ENCODE peak calls at places on chromosomes 2 and 18, in eight cellular contexts. I is Kasumi-1; E is skeletal muscle cell; T is NCI-H1092 treated with DMSO at 0.1 percent for 48 hours; Y is posterior cingulate gyrus; C is effector memory CD8-positive, alpha-beta T cell; M is DND-41; Q is stimulated activated CD8-positive, alpha-beta memory T cell treated with anti-CD3 and anti-CD28 coated beads, Interleukin-15, amount 100 ng/mL, for 4 hours. K is an unnamed sample.

GRCh38 chr2:240589381-240589780 is 2.8 kb downstream of the CAPN10 start:
- DNase-seq in T (no peak), I (no peak), Q (no peak), C (no peak), Y (no peak), M (no peak), E (no peak), K (no peak)

GRCh38 chr2:17813742-17814458 is 2.4 kb upstream of the MSGN1 start:
- DNase-seq in T (no peak), M (peak), Y (peak), I (peak), C (no peak), E (peak), Q (no peak), K (no peak)

GRCh38 chr2:151569167-151569566 is 159.5 kb downstream of the RIF1 start:
- DNase-seq in T (no peak), C (no peak), Y (no peak), Q (no peak), I (no peak), M (no peak), E (no peak), K (no peak)

GRCh38 chr2:58304843-58305242 is 63.7 kb upstream of the FANCL start:
- DNase-seq in C (no peak), Y (no peak), E (no peak), I (no peak), Q (no peak), T (no peak), M (no peak), K (no peak)

GRCh38 chr2:205685314-205686230 is 3.3 kb downstream of the NRP2 start:
- DNase-seq in T (peak), M (no peak), C (no peak), Q (no peak), Y (no peak), I (no peak), E (no peak), K (no peak)

GRCh38 chr2:218802595-218802994 is 20.6 kb downstream of the CYP27A1 start:
- DNase-seq in T (no peak), M (no peak), Y (no peak), Q (no peak), E (no peak), C (no peak), I (no peak), K (peak)

GRCh38 chr2:238083919-238084318 is 16.2 kb upstream of the ESPNL start:
- DNase-seq in T (no peak), E (no peak), Y (no peak), Q (no peak), C (no peak), M (no peak), I (no peak), K (no peak)

GRCh38 chr2:151241224-151241623 is 20.4 kb downstream of the RBM43 start:
- DNase-seq in I (no peak), T (no peak), Y (no peak), E (no peak), C (no peak), M (no peak), Q (no peak), K (no peak)

GRCh38 chr2:226414313-226414712 is 385.3 kb downstream of the IRS1 start:
- DNase-seq in Y (no peak), E (peak), I (no peak), C (no peak), T (no peak), Q (no peak), M (no peak), K (no peak)

GRCh38 chr2:241507430-241508239 is 749 bp downstream of the STK25 start:
- DNase-seq in T (peak), E (no peak), M (no peak), C (peak), I (no peak), Q (peak), Y (no peak), K (peak)

GRCh38 chr2:195837987-195838386 is 181.0 kb downstream of the SLC39A10 start:
- DNase-seq in I (no peak), E (no peak), M (no peak), C (no peak), Y (no peak), Q (no peak), T (no peak), K (no peak)

GRCh38 chr2:217451634-217452033 is 551.2 kb downstream of the TNS1 start:
- DNase-seq in C (no peak), Q (no peak), Y (no peak), I (no peak), T (no peak), E (peak), M (no peak), K (no peak)

GRCh38 chr2:189624648-189625355 is 36.5 kb upstream of the ASNSD1 start:
- DNase-seq in M (no peak), Y (no peak), Q (no peak), C (no peak), T (no peak), E (no peak), I (no peak), K (no peak)

GRCh38 chr2:16190446-16191270 is 250.3 kb downstream of the MYCN start:
- DNase-seq in E (no peak), M (no peak), C (no peak), I (no peak), Q (no peak), T (no peak), Y (no peak), K (no peak)

GRCh38 chr18:14189858-14190257 is 57.6 kb upstream of the ZNF519 start:
- DNase-seq in Q (no peak), E (peak), I (no peak), T (no peak), M (no peak), Y (no peak), C (no peak), K (no peak)

GRCh38 chr2:206353685-206354084 is 79.2 kb downstream of the ZDBF2 start:
- DNase-seq in I (peak), Y (no peak), M (no peak), E (no peak), Q (no peak), T (no peak), C (no peak), K (no peak)

GRCh38 chr2:55973673-55974072 is 50.1 kb upstream of the EFEMP1 start:
- DNase-seq in Q (no peak), E (no peak), T (no peak), C (no peak), I (no peak), M (no peak), Y (no peak), K (no peak)

GRCh38 chr18:41905786-41906527 is 49.1 kb upstream of the PIK3C3 start:
- DNase-seq in I (no peak), E (no peak), T (no peak), Y (no peak), C (no peak), Q (no peak), M (no peak), K (no peak)

GRCh38 chr2:144554811-144555210 is 34.9 kb upstream of the ZEB2 start:
- DNase-seq in M (no peak), Y (no peak), I (no peak), C (no peak), T (no peak), E (no peak), Q (no peak), K (no peak)

GRCh38 chr2:42957109-42958035 is 165.0 kb upstream of the HAAO start:
- DNase-seq in E (no peak), I (no peak), T (no peak), C (no peak), Q (no peak), M (no peak), Y (no peak), K (no peak)

GRCh38 chr2:157592983-157593382 is 35.7 kb downstream of the ACVR1C start:
- DNase-seq in T (no peak), Y (no peak), M (no peak), Q (no peak), C (no peak), E (peak), I (peak), K (no peak)

GRCh38 chr2:20291106-20291564 is 59.5 kb downstream of the PUM2 start:
- DNase-seq in M (peak), Q (no peak), Y (peak), E (peak), T (peak), I (peak), C (no peak), K (peak)

GRCh38 chr2:230866704-230867561 is 2.2 kb downstream of the ITM2C start:
- DNase-seq in T (no peak), I (peak), M (peak), C (peak), E (no peak), Q (no peak), Y (peak), K (peak)

GRCh38 chr2:196610796-196611195 is 28.7 kb upstream of the CCDC150 start:
- DNase-seq in Y (no peak), Q (no peak), I (no peak), E (no peak), C (no peak), T (no peak), M (no peak), K (no peak)

GRCh38 chr2:128448331-128449225 is 129.9 kb upstream of the HS6ST1 start:
- DNase-seq in Y (no peak), E (no peak), M (peak), C (no peak), I (no peak), Q (no peak), T (no peak), K (no peak)

GRCh38 chr18:59917422-59917821 is 17.6 kb downstream of the PMAIP1 start:
- DNase-seq in C (no peak), T (no peak), M (no peak), I (peak), Q (no peak), E (no peak), Y (no peak), K (no peak)

GRCh38 chr18:73831688-73832087 is 315.9 kb downstream of the FBXO15 start:
- DNase-seq in I (no peak), T (no peak), M (no peak), Q (no peak), Y (no peak), E (no peak), C (no peak), K (no peak)

GRCh38 chr2:120716641-120717585 is 18.8 kb upstream of the GLI2 start:
- DNase-seq in Y (no peak), C (no peak), I (no peak), E (no peak), Q (no peak), M (no peak), T (no peak), K (no peak)

GRCh38 chr2:54557601-54558187 is 101.6 kb downstream of the SPTBN1 start:
- DNase-seq in T (peak), I (peak), M (peak), E (no peak), C (peak), Y (peak), Q (peak), K (peak)

GRCh38 chr2:170816499-170817246 is at the start of gene GAD1:
- DNase-seq in I (peak), T (peak), Y (peak), E (no peak), M (no peak), Q (peak), C (no peak), K (peak)

GRCh38 chr18:9771261-9771976 is 63.3 kb downstream of the RAB31 start:
- DNase-seq in M (peak), T (peak), Y (peak), Q (peak), I (peak), C (peak), E (no peak), K (no peak)

GRCh38 chr2:6954586-6954985 is 37.4 kb downstream of the RNF144A start:
- DNase-seq in Y (no peak), E (no peak), T (no peak), M (no peak), Q (no peak), I (no peak), C (no peak), K (no peak)

GRCh38 chr2:216029416-216030129 is 16.2 kb upstream of the MREG start:
- DNase-seq in Y (no peak), I (no peak), T (no peak), E (no peak), C (no peak), Q (no peak), M (no peak), K (no peak)

GRCh38 chr18:3885209-3885792 is 435.3 kb downstream of the TGIF1 start:
- DNase-seq in Q (no peak), T (no peak), I (peak), C (no peak), E (no peak), Y (no peak), M (no peak), K (no peak)

GRCh38 chr2:27713201-27713600 is 49.5 kb downstream of the SLC4A1AP start:
- DNase-seq in M (no peak), E (no peak), I (no peak), Q (no peak), C (no peak), T (no peak), Y (no peak), K (no peak)

K was measured in CD4-positive, alpha-beta memory T cell.